ENCODE peak calls at places on chromosomes 7 and 10, in nine cellular contexts. One of them, this sample, is unnamed.

GRCh38 chr7:141464551-141464950 is 86.7 kb upstream of the AGK start:
- DNase-seq in stimulated activated CD4-positive, alpha-beta T cell treated with anti-CD3 and anti-CD28 coated beads, TNF-alpha, amount 100 ng/mL, for 48 hours: no peak
- DNase-seq in activated CD4-positive, alpha-beta T cell treated with anti-CD3 and anti-CD28 coated beads, Interleukin-2, amount 10 ng/mL, durations not matched to agents 24 days and 14 days: no peak
- DNase-seq in anterior cingulate cortex: no peak
- DNase-seq in SW 1271: no peak
- DNase-seq in GM23338: no peak
- DNase-seq in GM10248: no peak
- DNase-seq in BJ: no peak
- DNase-seq in astrocyte of the spinal cord: peak
- DNase-seq in this sample: no peak

GRCh38 chr7:50534690-50535290 is 30.4 kb downstream of the DDC start:
- DNase-seq in GM10248: no peak
- DNase-seq in astrocyte of the spinal cord: peak
- DNase-seq in SW 1271: peak
- DNase-seq in activated CD4-positive, alpha-beta T cell treated with anti-CD3 and anti-CD28 coated beads, Interleukin-2, amount 10 ng/mL, durations not matched to agents 24 days and 14 days: no peak
- DNase-seq in stimulated activated CD4-positive, alpha-beta T cell treated with anti-CD3 and anti-CD28 coated beads, TNF-alpha, amount 100 ng/mL, for 48 hours: no peak
- DNase-seq in GM23338: peak
- DNase-seq in BJ: peak
- DNase-seq in anterior cingulate cortex: no peak
- DNase-seq in this sample: peak

GRCh38 chr10:27355918-27356573 is 115.4 kb upstream of the ACBD5 start:
- DNase-seq in activated CD4-positive, alpha-beta T cell treated with anti-CD3 and anti-CD28 coated beads, Interleukin-2, amount 10 ng/mL, durations not matched to agents 24 days and 14 days: peak
- DNase-seq in stimulated activated CD4-positive, alpha-beta T cell treated with anti-CD3 and anti-CD28 coated beads, TNF-alpha, amount 100 ng/mL, for 48 hours: no peak
- DNase-seq in astrocyte of the spinal cord: no peak
- DNase-seq in GM23338: peak
- DNase-seq in anterior cingulate cortex: no peak
- DNase-seq in SW 1271: no peak
- DNase-seq in BJ: no peak
- DNase-seq in GM10248: no peak
- DNase-seq in this sample: no peak

GRCh38 chr10:132876967-132877366 is 65.4 kb downstream of the CFAP46 start:
- DNase-seq in GM23338: no peak
- DNase-seq in stimulated activated CD4-positive, alpha-beta T cell treated with anti-CD3 and anti-CD28 coated beads, TNF-alpha, amount 100 ng/mL, for 48 hours: no peak
- DNase-seq in activated CD4-positive, alpha-beta T cell treated with anti-CD3 and anti-CD28 coated beads, Interleukin-2, amount 10 ng/mL, durations not matched to agents 24 days and 14 days: no peak
- DNase-seq in SW 1271: no peak
- DNase-seq in anterior cingulate cortex: no peak
- DNase-seq in GM10248: no peak
- DNase-seq in BJ: no peak
- DNase-seq in astrocyte of the spinal cord: no peak
- DNase-seq in this sample: no peak

GRCh38 chr7:120311028-120311788 is 38.2 kb downstream of the KCND2 start:
- DNase-seq in BJ: no peak
- DNase-seq in SW 1271: no peak
- DNase-seq in GM23338: no peak
- DNase-seq in astrocyte of the spinal cord: no peak
- DNase-seq in stimulated activated CD4-positive, alpha-beta T cell treated with anti-CD3 and anti-CD28 coated beads, TNF-alpha, amount 100 ng/mL, for 48 hours: no peak
- DNase-seq in GM10248: no peak
- DNase-seq in anterior cingulate cortex: no peak
- DNase-seq in activated CD4-positive, alpha-beta T cell treated with anti-CD3 and anti-CD28 coated beads, Interleukin-2, amount 10 ng/mL, durations not matched to agents 24 days and 14 days: no peak
- DNase-seq in this sample: no peak

GRCh38 chr10:35306852-35307251 is 29.5 kb upstream of the CCNY start:
- DNase-seq in BJ: no peak
- DNase-seq in GM10248: no peak
- DNase-seq in astrocyte of the spinal cord: no peak
- DNase-seq in anterior cingulate cortex: no peak
- DNase-seq in SW 1271: no peak
- DNase-seq in GM23338: no peak
- DNase-seq in stimulated activated CD4-positive, alpha-beta T cell treated with anti-CD3 and anti-CD28 coated beads, TNF-alpha, amount 100 ng/mL, for 48 hours: no peak
- DNase-seq in activated CD4-positive, alpha-beta T cell treated with anti-CD3 and anti-CD28 coated beads, Interleukin-2, amount 10 ng/mL, durations not matched to agents 24 days and 14 days: no peak
- DNase-seq in this sample: peak

GRCh38 chr10:25112016-25112415 is 62.8 kb upstream of the GPR158 start:
- DNase-seq in anterior cingulate cortex: no peak
- DNase-seq in astrocyte of the spinal cord: no peak
- DNase-seq in GM10248: no peak
- DNase-seq in GM23338: no peak
- DNase-seq in stimulated activated CD4-positive, alpha-beta T cell treated with anti-CD3 and anti-CD28 coated beads, TNF-alpha, amount 100 ng/mL, for 48 hours: no peak
- DNase-seq in activated CD4-positive, alpha-beta T cell treated with anti-CD3 and anti-CD28 coated beads, Interleukin-2, amount 10 ng/mL, durations not matched to agents 24 days and 14 days: no peak
- DNase-seq in BJ: no peak
- DNase-seq in SW 1271: no peak
- DNase-seq in this sample: no peak

GRCh38 chr10:69572159-69573055 is 815 bp downstream of the NEUROG3 start:
- DNase-seq in SW 1271: no peak
- DNase-seq in anterior cingulate cortex: no peak
- DNase-seq in astrocyte of the spinal cord: no peak
- DNase-seq in stimulated activated CD4-positive, alpha-beta T cell treated with anti-CD3 and anti-CD28 coated beads, TNF-alpha, amount 100 ng/mL, for 48 hours: no peak
- DNase-seq in BJ: no peak
- DNase-seq in activated CD4-positive, alpha-beta T cell treated with anti-CD3 and anti-CD28 coated beads, Interleukin-2, amount 10 ng/mL, durations not matched to agents 24 days and 14 days: no peak
- DNase-seq in GM10248: no peak
- DNase-seq in GM23338: peak
- DNase-seq in this sample: peak

GRCh38 chr7:146956323-146956722 is 839.7 kb downstream of the CNTNAP2 start:
- DNase-seq in GM10248: no peak
- DNase-seq in SW 1271: no peak
- DNase-seq in activated CD4-positive, alpha-beta T cell treated with anti-CD3 and anti-CD28 coated beads, Interleukin-2, amount 10 ng/mL, durations not matched to agents 24 days and 14 days: no peak
- DNase-seq in stimulated activated CD4-positive, alpha-beta T cell treated with anti-CD3 and anti-CD28 coated beads, TNF-alpha, amount 100 ng/mL, for 48 hours: no peak
- DNase-seq in anterior cingulate cortex: no peak
- DNase-seq in GM23338: no peak
- DNase-seq in astrocyte of the spinal cord: no peak
- DNase-seq in BJ: no peak
- DNase-seq in this sample: no peak

GRCh38 chr10:110444009-110444347 is 53.7 kb upstream of the DUSP5 start:
- DNase-seq in anterior cingulate cortex: no peak
- DNase-seq in BJ: no peak
- DNase-seq in SW 1271: no peak
- DNase-seq in GM10248: no peak
- DNase-seq in astrocyte of the spinal cord: no peak
- DNase-seq in GM23338: no peak
- DNase-seq in stimulated activated CD4-positive, alpha-beta T cell treated with anti-CD3 and anti-CD28 coated beads, TNF-alpha, amount 100 ng/mL, for 48 hours: no peak
- DNase-seq in activated CD4-positive, alpha-beta T cell treated with anti-CD3 and anti-CD28 coated beads, Interleukin-2, amount 10 ng/mL, durations not matched to agents 24 days and 14 days: no peak
- DNase-seq in this sample: no peak

GRCh38 chr10:44030132-44030531 is 354.8 kb downstream of the CXCL12 start:
- DNase-seq in GM10248: peak
- DNase-seq in activated CD4-positive, alpha-beta T cell treated with anti-CD3 and anti-CD28 coated beads, Interleukin-2, amount 10 ng/mL, durations not matched to agents 24 days and 14 days: peak
- DNase-seq in astrocyte of the spinal cord: no peak
- DNase-seq in stimulated activated CD4-positive, alpha-beta T cell treated with anti-CD3 and anti-CD28 coated beads, TNF-alpha, amount 100 ng/mL, for 48 hours: peak
- DNase-seq in anterior cingulate cortex: no peak
- DNase-seq in BJ: no peak
- DNase-seq in GM23338: peak
- DNase-seq in SW 1271: no peak
- DNase-seq in this sample: no peak

GRCh38 chr10:86857097-86857825 is 100.2 kb downstream of the MMRN2 start:
- DNase-seq in stimulated activated CD4-positive, alpha-beta T cell treated with anti-CD3 and anti-CD28 coated beads, TNF-alpha, amount 100 ng/mL, for 48 hours: no peak
- DNase-seq in astrocyte of the spinal cord: peak
- DNase-seq in BJ: peak
- DNase-seq in anterior cingulate cortex: no peak
- DNase-seq in SW 1271: no peak
- DNase-seq in GM10248: no peak
- DNase-seq in GM23338: peak
- DNase-seq in activated CD4-positive, alpha-beta T cell treated with anti-CD3 and anti-CD28 coated beads, Interleukin-2, amount 10 ng/mL, durations not matched to agents 24 days and 14 days: no peak
- DNase-seq in this sample: peak

GRCh38 chr10:14008648-14009072 is 322.1 kb downstream of the FRMD4A start:
- DNase-seq in stimulated activated CD4-positive, alpha-beta T cell treated with anti-CD3 and anti-CD28 coated beads, TNF-alpha, amount 100 ng/mL, for 48 hours: no peak
- DNase-seq in GM10248: no peak
- DNase-seq in BJ: no peak
- DNase-seq in SW 1271: no peak
- DNase-seq in GM23338: no peak
- DNase-seq in anterior cingulate cortex: no peak
- DNase-seq in astrocyte of the spinal cord: no peak
- DNase-seq in activated CD4-positive, alpha-beta T cell treated with anti-CD3 and anti-CD28 coated beads, Interleukin-2, amount 10 ng/mL, durations not matched to agents 24 days and 14 days: no peak
- DNase-seq in this sample: peak

GRCh38 chr10:15642095-15642494 is 77.6 kb downstream of the ITGA8 start:
- DNase-seq in anterior cingulate cortex: no peak
- DNase-seq in BJ: no peak
- DNase-seq in stimulated activated CD4-positive, alpha-beta T cell treated with anti-CD3 and anti-CD28 coated beads, TNF-alpha, amount 100 ng/mL, for 48 hours: no peak
- DNase-seq in GM23338: no peak
- DNase-seq in GM10248: no peak
- DNase-seq in SW 1271: no peak
- DNase-seq in activated CD4-positive, alpha-beta T cell treated with anti-CD3 and anti-CD28 coated beads, Interleukin-2, amount 10 ng/mL, durations not matched to agents 24 days and 14 days: no peak
- DNase-seq in astrocyte of the spinal cord: peak
- DNase-seq in this sample: peak

GRCh38 chr7:43292384-43292783 is 179.9 kb downstream of the HECW1 start:
- DNase-seq in activated CD4-positive, alpha-beta T cell treated with anti-CD3 and anti-CD28 coated beads, Interleukin-2, amount 10 ng/mL, durations not matched to agents 24 days and 14 days: no peak
- DNase-seq in GM10248: no peak
- DNase-seq in BJ: no peak
- DNase-seq in astrocyte of the spinal cord: no peak
- DNase-seq in anterior cingulate cortex: no peak
- DNase-seq in stimulated activated CD4-positive, alpha-beta T cell treated with anti-CD3 and anti-CD28 coated beads, TNF-alpha, amount 100 ng/mL, for 48 hours: no peak
- DNase-seq in GM23338: no peak
- DNase-seq in SW 1271: no peak
- DNase-seq in this sample: no peak

GRCh38 chr10:116752563-116752962 is 10.2 kb upstream of the HSPA12A start:
- DNase-seq in GM23338: no peak
- DNase-seq in activated CD4-positive, alpha-beta T cell treated with anti-CD3 and anti-CD28 coated beads, Interleukin-2, amount 10 ng/mL, durations not matched to agents 24 days and 14 days: no peak
- DNase-seq in BJ: no peak
- DNase-seq in anterior cingulate cortex: no peak
- DNase-seq in astrocyte of the spinal cord: no peak
- DNase-seq in SW 1271: no peak
- DNase-seq in stimulated activated CD4-positive, alpha-beta T cell treated with anti-CD3 and anti-CD28 coated beads, TNF-alpha, amount 100 ng/mL, for 48 hours: no peak
- DNase-seq in GM10248: no peak
- DNase-seq in this sample: peak

GRCh38 chr7:23287612-23288011 is 11.5 kb upstream of the MALSU1 start:
- DNase-seq in BJ: no peak
- DNase-seq in astrocyte of the spinal cord: no peak
- DNase-seq in GM23338: no peak
- DNase-seq in activated CD4-positive, alpha-beta T cell treated with anti-CD3 and anti-CD28 coated beads, Interleukin-2, amount 10 ng/mL, durations not matched to agents 24 days and 14 days: peak
- DNase-seq in stimulated activated CD4-positive, alpha-beta T cell treated with anti-CD3 and anti-CD28 coated beads, TNF-alpha, amount 100 ng/mL, for 48 hours: no peak
- DNase-seq in anterior cingulate cortex: no peak
- DNase-seq in SW 1271: no peak
- DNase-seq in GM10248: no peak
- DNase-seq in this sample: no peak

GRCh38 chr7:99258501-99258900 is 14.1 kb upstream of the MYH16 start:
- DNase-seq in SW 1271: no peak
- DNase-seq in GM10248: no peak
- DNase-seq in BJ: no peak
- DNase-seq in astrocyte of the spinal cord: no peak
- DNase-seq in GM23338: no peak
- DNase-seq in stimulated activated CD4-positive, alpha-beta T cell treated with anti-CD3 and anti-CD28 coated beads, TNF-alpha, amount 100 ng/mL, for 48 hours: no peak
- DNase-seq in anterior cingulate cortex: no peak
- DNase-seq in activated CD4-positive, alpha-beta T cell treated with anti-CD3 and anti-CD28 coated beads, Interleukin-2, amount 10 ng/mL, durations not matched to agents 24 days and 14 days: no peak
- DNase-seq in this sample: peak

GRCh38 chr10:22323538-22324305 is 2.8 kb downstream of the BMI1 start:
- DNase-seq in activated CD4-positive, alpha-beta T cell treated with anti-CD3 and anti-CD28 coated beads, Interleukin-2, amount 10 ng/mL, durations not matched to agents 24 days and 14 days: peak
- DNase-seq in SW 1271: no peak
- DNase-seq in stimulated activated CD4-positive, alpha-beta T cell treated with anti-CD3 and anti-CD28 coated beads, TNF-alpha, amount 100 ng/mL, for 48 hours: no peak
- DNase-seq in BJ: no peak
- DNase-seq in GM10248: no peak
- DNase-seq in GM23338: peak
- DNase-seq in anterior cingulate cortex: no peak
- DNase-seq in astrocyte of the spinal cord: no peak
- DNase-seq in this sample: no peak

GRCh38 chr10:104121485-104122272 is at the start of gene SFR1:
- DNase-seq in activated CD4-positive, alpha-beta T cell treated with anti-CD3 and anti-CD28 coated beads, Interleukin-2, amount 10 ng/mL, durations not matched to agents 24 days and 14 days: peak
- DNase-seq in GM10248: peak
- DNase-seq in BJ: peak
- DNase-seq in stimulated activated CD4-positive, alpha-beta T cell treated with anti-CD3 and anti-CD28 coated beads, TNF-alpha, amount 100 ng/mL, for 48 hours: peak
- DNase-seq in astrocyte of the spinal cord: peak
- DNase-seq in anterior cingulate cortex: peak
- DNase-seq in GM23338: peak
- DNase-seq in SW 1271: peak
- DNase-seq in this sample: peak

This sample was measured in fibroblast of mammary gland.